ENCODE peak calls at places on chromosomes 4 and X, in six cellular contexts. S is GM12878, N is lower lobe of right lung, W is fibroblast of lung, C is psoas muscle, V is lung. K is an unnamed sample.

GRCh38 chr4:103099691-103100392 is at the start of gene BDH2:
- DNase-seq in S (peak; percentile 72), C (no peak), N (no peak), V (peak; percentile 72), W (peak; percentile 94), K (no peak)

GRCh38 chr4:182642831-182643230 is 274.4 kb downstream of the DCTD start:
- DNase-seq in N (no peak), W (peak; percentile 44), S (no peak), C (no peak), V (no peak), K (no peak)

GRCh38 chr4:66160606-66161005 is 490.3 kb upstream of the EPHA5 start:
- DNase-seq in S (no peak), C (no peak), N (no peak), V (no peak), W (peak; percentile 54), K (no peak)

GRCh38 chr4:5086535-5086934 is 35.3 kb downstream of the STK32B start:
- DNase-seq in N (no peak), S (no peak), W (peak; percentile 3), V (no peak), C (no peak), K (no peak)

GRCh38 chrX:134734343-134735001 is 76.2 kb upstream of the PLAC1 start:
- DNase-seq in V (no peak), S (no peak), C (no peak), W (peak; percentile 87), N (no peak), K (no peak)

GRCh38 chr4:144338834-144339233 is 198.3 kb upstream of the GYPA start:
- DNase-seq in C (no peak), W (no peak), V (no peak), N (no peak), S (no peak), K (no peak)

GRCh38 chr4:170011921-170012628 is 14.1 kb downstream of the MFAP3L start:
- DNase-seq in N (no peak), W (no peak), C (no peak), V (no peak), S (no peak), K (no peak)

GRCh38 chr4:1053080-1053661 is 41.7 kb downstream of the FGFRL1 start:
- DNase-seq in S (no peak), N (no peak), C (no peak), V (no peak), W (peak; percentile 20), K (peak; percentile 77)

GRCh38 chr4:150746156-150746555 is 164.2 kb downstream of the MAB21L2 start:
- DNase-seq in N (no peak), S (no peak), W (peak; percentile 80), C (no peak), V (no peak), K (no peak)

GRCh38 chr4:7778524-7779193 is 161.0 kb downstream of the AFAP1 start:
- DNase-seq in V (no peak), S (no peak), W (no peak), N (no peak), C (no peak), K (no peak)
- H3K27ac ChIP-seq in V (peak overlapping the region; percentile 77), S (no peak overlapping the region), W (peak overlapping the region; percentile 73), N (peak overlapping the region; percentile 50), C (no peak overlapping the region), K (no peak overlapping the region)

DNA sequence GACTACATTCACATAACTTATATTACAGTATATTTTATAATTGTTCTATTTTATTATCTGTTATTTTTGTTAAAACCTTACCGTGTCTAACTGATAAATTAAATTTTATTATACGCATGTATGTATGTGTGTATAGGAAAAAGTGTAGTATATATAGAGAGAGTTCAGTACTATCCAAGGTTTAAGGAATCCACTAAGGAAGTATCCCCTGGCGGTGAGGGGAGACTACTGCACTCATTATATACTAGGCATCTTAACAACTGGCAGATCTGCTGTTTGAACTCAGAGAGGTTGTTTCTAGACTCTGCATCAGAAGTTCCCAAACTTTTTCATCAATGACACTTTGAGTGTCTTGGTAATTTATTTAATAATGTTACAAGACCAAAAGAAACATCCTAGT is 70.9 kb downstream of the NDST4 start:
- DNase-seq in W (no peak), V (no peak), C (no peak), N (no peak), S (no peak), K (no peak)
- TF ChIP-seq CTCF in W (peak; percentile 27), V (no peak), C (no peak), N (no peak), S (peak; percentile 30), K (no peak)

GRCh38 chr4:7782783-7783182 is 156.9 kb downstream of the AFAP1 start:
- DNase-seq in W (peak; percentile 39), S (no peak), C (no peak), V (no peak), N (no peak), K (no peak)

GRCh38 chr4:7780751-7781348 is 158.8 kb downstream of the AFAP1 start:
- DNase-seq in N (no peak), S (no peak), C (no peak), W (no peak), V (no peak), K (no peak)

GRCh38 chr4:7781361-7781760 is 158.3 kb downstream of the AFAP1 start:
- DNase-seq in N (peak; percentile 43), C (no peak), V (no peak), S (no peak), W (peak; percentile 84), K (peak; percentile 32)

GRCh38 chr4:7783560-7783959 is 156.1 kb downstream of the AFAP1 start:
- DNase-seq in V (no peak), S (no peak), W (no peak), C (no peak), N (no peak), K (peak; percentile 16)

GRCh38 chr4:7781993-7782392 is 157.7 kb downstream of the AFAP1 start:
- DNase-seq in W (no peak), S (no peak), V (no peak), C (no peak), N (peak; percentile 33), K (no peak)
- H3K27ac ChIP-seq in W (peak overlapping the region; percentile 53), S (no peak overlapping the region), V (peak overlapping the region; percentile 86), C (no peak overlapping the region), N (peak overlapping the region; percentile 54), K (no peak overlapping the region)

DNA sequence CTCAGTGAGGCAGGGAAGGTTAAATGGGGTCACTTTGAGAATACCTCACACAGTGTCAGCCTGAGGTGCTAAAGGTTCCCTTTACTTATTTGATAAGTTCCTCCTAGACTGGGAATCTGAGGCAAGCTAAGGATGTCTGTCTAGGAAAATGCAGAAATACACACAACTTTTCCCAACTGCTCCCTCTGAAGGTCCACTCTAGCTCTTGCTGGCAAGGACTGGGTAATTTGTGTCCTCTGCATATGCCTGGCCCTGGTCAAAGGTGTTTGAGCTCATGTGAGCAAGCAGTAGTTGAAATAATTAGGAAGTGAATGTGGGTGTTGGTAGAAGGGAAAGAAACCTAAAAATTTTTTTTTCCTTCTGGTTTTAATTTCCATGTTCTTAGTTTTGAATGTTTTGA is 21.3 kb downstream of the TXLNG start:
- DNase-seq in C (no peak), N (no peak), S (no peak), V (no peak), W (peak; percentile 11), K (no peak)
- TF ChIP-seq CTCF in C (peak; percentile 32), N (peak; percentile 20), S (no peak), V (no peak), W (no peak), K (no peak)

DNA sequence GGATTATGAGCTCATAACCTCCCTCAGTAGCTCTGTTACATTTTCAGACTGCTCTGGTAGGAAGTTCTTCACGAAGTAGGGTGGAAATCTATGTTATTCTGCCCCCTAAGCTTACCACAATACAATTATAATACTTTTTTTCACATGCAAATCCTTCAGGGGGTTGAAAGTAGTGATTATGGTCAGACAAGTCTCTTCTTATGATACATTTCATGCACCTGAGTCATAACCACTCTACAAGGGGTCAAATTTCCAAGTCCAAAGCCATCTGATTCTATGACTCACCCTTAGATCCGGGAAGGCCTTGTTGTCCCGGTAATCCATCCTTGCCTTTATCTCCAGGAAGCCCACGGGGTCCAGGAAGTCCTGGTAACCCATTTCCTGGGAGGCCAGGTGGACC is 95.2 kb downstream of the ATG4A start:
- DNase-seq in C (no peak), S (no peak), N (no peak), V (no peak), W (peak; percentile 94), K (no peak)
- H3K27ac ChIP-seq in C (no peak overlapping the region), S (no peak overlapping the region), N (no peak overlapping the region), V (no peak overlapping the region), W (no peak overlapping the region), K (no peak overlapping the region)

K was measured in suprapubic skin.